ENCODE peak calls at places on chromosome 22, in six cellular contexts. L, A, M, C, E and R are unnamed samples.

GRCh38 chr22:40728731-40729189 is 49.5 kb downstream of the MCHR1 start:
- DNase-seq in L (no peak), A (peak; percentile 56), M (no peak), C (peak; percentile 36), E (peak; percentile 44), R (peak; percentile 37)

GRCh38 chr22:32270641-32271369 is 15.7 kb upstream of the SLC5A4 start:
- DNase-seq in L (no peak), A (no peak), M (no peak), C (no peak), E (no peak), R (no peak)

GRCh38 chr22:26990503-26991189 is 333.3 kb downstream of the MIAT start:
- DNase-seq in L (no peak), A (no peak), M (no peak), C (no peak), E (no peak), R (no peak)

GRCh38 chr22:39612811-39613548 is 42.4 kb downstream of the CACNA1I start:
- DNase-seq in L (no peak), A (no peak), M (no peak), C (no peak), E (no peak), R (no peak)

GRCh38 chr22:30308518-30309230 is 18.1 kb downstream of the TBC1D10A start:
- DNase-seq in L (no peak), A (peak; percentile 78), M (no peak), C (no peak), E (no peak), R (no peak)

GRCh38 chr22:29799217-29799680 is 32.1 kb downstream of the UQCR10 start:
- DNase-seq in L (peak; percentile 90), A (peak; percentile 35), M (peak; percentile 94), C (peak; percentile 97), E (peak; percentile 59), R (peak; percentile 96)

GRCh38 chr22:30326704-30327362 is at the start of gene TBC1D10A:
- DNase-seq in L (peak; percentile 90), A (peak; percentile 96), M (peak; percentile 96), C (peak; percentile 87), E (peak; percentile 97), R (peak; percentile 72)

GRCh38 chr22:43404673-43405385 is 7.0 kb upstream of the MPPED1 start:
- DNase-seq in L (no peak), A (no peak), M (no peak), C (no peak), E (no peak), R (no peak)

GRCh38 chr22:35839811-35840739 is 122.4 kb downstream of the APOL5 start:
- DNase-seq in L (no peak), A (peak; percentile 29), M (peak; percentile 91), C (peak; percentile 98), E (peak; percentile 87), R (peak; percentile 97)

GRCh38 chr22:47599753-47600152 is 837.3 kb downstream of the TBC1D22A start:
- DNase-seq in L (no peak), A (no peak), M (peak; percentile 27), C (no peak), E (no peak), R (no peak)

GRCh38 chr22:33781396-33781795 is 138.9 kb downstream of the LARGE1 start:
- DNase-seq in L (no peak), A (no peak), M (no peak), C (peak; percentile 30), E (no peak), R (peak; percentile 79)

GRCh38 chr22:27086728-27087450 is 429.5 kb downstream of the MIAT start:
- DNase-seq in L (no peak), A (no peak), M (no peak), C (no peak), E (no peak), R (no peak)

GRCh38 chr22:46652081-46652929 is 32.1 kb downstream of the GRAMD4 start:
- DNase-seq in L (peak; percentile 91), A (no peak), M (no peak), C (peak; percentile 50), E (peak; percentile 32), R (peak; percentile 13)

GRCh38 chr22:26768986-26769385 is 111.6 kb downstream of the MIAT start:
- DNase-seq in L (no peak), A (no peak), M (no peak), C (peak; percentile 50), E (no peak), R (no peak)

GRCh38 chr22:28831140-28832072 is 31.0 kb upstream of the XBP1 start:
- DNase-seq in L (no peak), A (no peak), M (no peak), C (no peak), E (no peak), R (no peak)

GRCh38 chr22:26395926-26396325 is 33.1 kb upstream of the ASPHD2 start:
- DNase-seq in L (no peak), A (no peak), M (no peak), C (no peak), E (no peak), R (no peak)

GRCh38 chr22:27764722-27765236 is 36.8 kb downstream of the MN1 start:
- DNase-seq in L (no peak), A (no peak), M (no peak), C (no peak), E (no peak), R (no peak)

GRCh38 chr22:46748948-46749681 is 11.1 kb upstream of the CERK start:
- DNase-seq in L (no peak), A (peak; percentile 53), M (peak; percentile 67), C (peak; percentile 41), E (peak; percentile 39), R (peak; percentile 46)

GRCh38 chr22:36373258-36373579 is 14.5 kb downstream of the MYH9 start:
- DNase-seq in L (no peak), A (no peak), M (peak; percentile 91), C (no peak), E (no peak), R (no peak)

GRCh38 chr22:28351585-28351984 is 328.1 kb downstream of the TTC28 start:
- DNase-seq in L (no peak), A (no peak), M (no peak), C (no peak), E (no peak), R (no peak)

GRCh38 chr22:47397673-47398072 is 635.2 kb downstream of the TBC1D22A start:
- DNase-seq in L (no peak), A (no peak), M (peak; percentile 41), C (no peak), E (no peak), R (no peak)

GRCh38 chr22:32951081-32951806 is 106.9 kb downstream of the SYN3 start:
- DNase-seq in L (no peak), A (no peak), M (no peak), C (peak; percentile 44), E (no peak), R (no peak)

GRCh38 chr22:22813126-22814075 is 74.2 kb upstream of the IGLL5 start:
- DNase-seq in L (no peak), A (no peak), M (no peak), C (no peak), E (no peak), R (no peak)

GRCh38 chr22:41746563-41747400 is 47.5 kb downstream of the MEI1 start:
- DNase-seq in L (peak; percentile 36), A (peak; percentile 62), M (peak; percentile 77), C (peak; percentile 85), E (peak; percentile 87), R (peak; percentile 84)

GRCh38 chr22:28048529-28048928 is 129.5 kb upstream of the PITPNB start:
- DNase-seq in L (no peak), A (no peak), M (no peak), C (no peak), E (no peak), R (no peak)

GRCh38 chr22:38464992-38465672 is 2.8 kb upstream of the KDELR3 start:
- DNase-seq in L (no peak), A (no peak), M (peak; percentile 52), C (no peak), E (no peak), R (no peak)

GRCh38 chr22:42310301-42310981 is 40.0 kb upstream of the TCF20 start:
- DNase-seq in L (no peak), A (no peak), M (no peak), C (no peak), E (no peak), R (no peak)

GRCh38 chr22:21641417-21641794 is 696 bp upstream of the SDF2L1 start:
- DNase-seq in L (peak; percentile 59), A (no peak), M (peak; percentile 79), C (peak; percentile 62), E (peak; percentile 59), R (peak; percentile 61)

GRCh38 chr22:21643533-21644357 is 1.6 kb downstream of the SDF2L1 start:
- DNase-seq in L (no peak), A (no peak), M (no peak), C (no peak), E (no peak), R (no peak)

GRCh38 chr22:21642584-21643448 is 714 bp downstream of the SDF2L1 start:
- DNase-seq in L (peak; percentile 62), A (peak; percentile 60), M (peak; percentile 75), C (peak; percentile 52), E (peak; percentile 65), R (peak; percentile 52)

GRCh38 chr22:21640810-21641209 is 1.3 kb upstream of the SDF2L1 start:
- DNase-seq in L (no peak), A (no peak), M (no peak), C (no peak), E (no peak), R (no peak)

DNA sequence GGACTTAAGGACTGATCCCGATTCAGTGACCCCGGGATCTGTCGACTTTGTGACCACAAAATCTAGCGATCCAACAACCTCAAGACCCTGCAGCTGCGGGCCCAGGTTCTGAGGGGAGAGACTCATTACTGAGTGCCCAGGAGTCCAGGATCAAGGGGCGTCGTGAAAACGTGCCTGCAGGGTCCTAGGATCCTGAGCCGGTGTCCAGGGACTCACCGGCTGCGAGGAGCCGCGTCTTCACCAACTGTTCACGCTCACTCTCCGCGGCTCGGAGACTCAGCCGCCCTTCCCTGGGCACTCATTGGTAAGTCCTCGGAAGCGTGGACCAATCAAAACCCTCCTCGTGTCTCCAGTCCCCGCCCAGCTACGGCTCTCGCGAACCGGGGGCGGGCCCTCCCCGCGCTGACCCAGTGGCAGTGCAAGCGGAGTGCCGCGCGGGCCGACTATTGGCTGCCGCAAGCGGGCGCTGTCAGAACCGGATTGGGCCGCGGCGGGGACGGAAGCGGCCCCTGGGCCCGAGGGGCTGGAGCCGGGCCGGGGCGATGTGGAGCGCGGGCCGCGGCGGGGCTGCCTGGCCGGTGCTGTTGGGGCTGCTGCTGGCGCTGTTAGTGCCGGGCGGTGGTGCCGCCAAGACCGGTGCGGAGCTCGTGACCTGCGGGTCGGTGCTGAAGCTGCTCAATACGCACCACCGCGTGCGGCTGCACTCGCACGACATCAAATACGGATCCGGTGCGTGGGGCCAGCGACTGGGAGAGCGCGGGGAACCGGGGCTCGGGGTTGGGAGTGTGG is at the start of gene SDF2L1:
- DNase-seq in L (peak; percentile 97), A (peak; percentile 99), M (peak; percentile 99), C (peak; percentile 99), E (peak; percentile 99), R (peak; percentile 98)
- TF ChIP-seq CTCF in L (no peak), A (peak; percentile 32), M (peak; percentile 33), C (no peak), E (peak; percentile 24), R (no peak)

GRCh38 chr22:20060700-20061480 is 19.2 kb upstream of the DGCR8 start:
- DNase-seq in L (no peak), A (no peak), M (no peak), C (no peak), E (no peak), R (no peak)
- TF ChIP-seq CTCF in L (peak; percentile 44), A (no peak), M (peak; percentile 16), C (no peak), E (no peak), R (no peak)

GRCh38 chr22:45552580-45553332 is 50.1 kb downstream of the FBLN1 start:
- DNase-seq in L (no peak), A (no peak), M (peak; percentile 86), C (peak; percentile 87), E (peak; percentile 59), R (peak; percentile 88)
- TF ChIP-seq CTCF in L (no peak), A (no peak), M (no peak), C (peak; percentile 45), E (no peak), R (peak; percentile 24)

GRCh38 chr22:24938741-24939341 is 7.7 kb downstream of the LHFPL7 start:
- DNase-seq in L (peak; percentile 49), A (no peak), M (no peak), C (peak; percentile 63), E (peak; percentile 57), R (peak; percentile 59)
- TF ChIP-seq CTCF in L (peak; percentile 83), A (peak; percentile 78), M (peak; percentile 73), C (peak; percentile 75), E (peak; percentile 28), R (peak; percentile 82)